ENCODE peak calls at places on chromosomes 6 and 20, in four cellular contexts. One of them, this sample, is unnamed.

GRCh38 chr20:728022-728944 is 40.0 kb downstream of the SLC52A3 start:
- DNase-seq in activated T-helper 1 cell treated with anti-CD3 and anti-CD28 coated beads, Interleukin-12 subunit alpha, Interleukin-12 subunit beta, Interleukin-2, Interleukin-4 antibody, amounts not matched to agents 30 ng/mL and 10 ng/mL and 1 ng/mL, durations not matched to agents 14 hours and 24 hours and 36 hours: peak
- DNase-seq in testis: peak
- DNase-seq in mammary epithelial cell: no peak
- DNase-seq in this sample: no peak

GRCh38 chr6:135909737-135910387 is 58.4 kb downstream of the PDE7B start:
- DNase-seq in testis: peak
- DNase-seq in activated T-helper 1 cell treated with anti-CD3 and anti-CD28 coated beads, Interleukin-12 subunit alpha, Interleukin-12 subunit beta, Interleukin-2, Interleukin-4 antibody, amounts not matched to agents 30 ng/mL and 10 ng/mL and 1 ng/mL, durations not matched to agents 14 hours and 24 hours and 36 hours: peak
- DNase-seq in mammary epithelial cell: peak
- DNase-seq in this sample: peak

GRCh38 chr6:106512048-106512957 is 117.0 kb downstream of the RTN4IP1 start:
- DNase-seq in mammary epithelial cell: peak
- DNase-seq in activated T-helper 1 cell treated with anti-CD3 and anti-CD28 coated beads, Interleukin-12 subunit alpha, Interleukin-12 subunit beta, Interleukin-2, Interleukin-4 antibody, amounts not matched to agents 30 ng/mL and 10 ng/mL and 1 ng/mL, durations not matched to agents 14 hours and 24 hours and 36 hours: peak
- DNase-seq in testis: peak
- DNase-seq in this sample: peak

GRCh38 chr6:166441641-166442078 is 58.9 kb upstream of the MPC1 start:
- DNase-seq in testis: no peak
- DNase-seq in mammary epithelial cell: no peak
- DNase-seq in activated T-helper 1 cell treated with anti-CD3 and anti-CD28 coated beads, Interleukin-12 subunit alpha, Interleukin-12 subunit beta, Interleukin-2, Interleukin-4 antibody, amounts not matched to agents 30 ng/mL and 10 ng/mL and 1 ng/mL, durations not matched to agents 14 hours and 24 hours and 36 hours: no peak
- DNase-seq in this sample: no peak

GRCh38 chr6:111980979-111981378 is 72.9 kb upstream of the CCN6 start:
- DNase-seq in activated T-helper 1 cell treated with anti-CD3 and anti-CD28 coated beads, Interleukin-12 subunit alpha, Interleukin-12 subunit beta, Interleukin-2, Interleukin-4 antibody, amounts not matched to agents 30 ng/mL and 10 ng/mL and 1 ng/mL, durations not matched to agents 14 hours and 24 hours and 36 hours: no peak
- DNase-seq in mammary epithelial cell: no peak
- DNase-seq in testis: peak
- DNase-seq in this sample: no peak

GRCh38 chr20:9161308-9161707 is 92.4 kb downstream of the PLCB4 start:
- DNase-seq in testis: no peak
- DNase-seq in mammary epithelial cell: no peak
- DNase-seq in activated T-helper 1 cell treated with anti-CD3 and anti-CD28 coated beads, Interleukin-12 subunit alpha, Interleukin-12 subunit beta, Interleukin-2, Interleukin-4 antibody, amounts not matched to agents 30 ng/mL and 10 ng/mL and 1 ng/mL, durations not matched to agents 14 hours and 24 hours and 36 hours: no peak
- DNase-seq in this sample: no peak

GRCh38 chr20:4006640-4007039 is 8.7 kb downstream of the RNF24 start:
- DNase-seq in testis: peak
- DNase-seq in mammary epithelial cell: no peak
- DNase-seq in activated T-helper 1 cell treated with anti-CD3 and anti-CD28 coated beads, Interleukin-12 subunit alpha, Interleukin-12 subunit beta, Interleukin-2, Interleukin-4 antibody, amounts not matched to agents 30 ng/mL and 10 ng/mL and 1 ng/mL, durations not matched to agents 14 hours and 24 hours and 36 hours: no peak
- DNase-seq in this sample: no peak

GRCh38 chr6:107655245-107655644 is 165.3 kb downstream of the SOBP start:
- DNase-seq in activated T-helper 1 cell treated with anti-CD3 and anti-CD28 coated beads, Interleukin-12 subunit alpha, Interleukin-12 subunit beta, Interleukin-2, Interleukin-4 antibody, amounts not matched to agents 30 ng/mL and 10 ng/mL and 1 ng/mL, durations not matched to agents 14 hours and 24 hours and 36 hours: no peak
- DNase-seq in mammary epithelial cell: no peak
- DNase-seq in testis: no peak
- DNase-seq in this sample: no peak

GRCh38 chr20:57395111-57395959 is 4.1 kb downstream of the RBM38 start:
- DNase-seq in testis: peak
- DNase-seq in mammary epithelial cell: peak
- DNase-seq in activated T-helper 1 cell treated with anti-CD3 and anti-CD28 coated beads, Interleukin-12 subunit alpha, Interleukin-12 subunit beta, Interleukin-2, Interleukin-4 antibody, amounts not matched to agents 30 ng/mL and 10 ng/mL and 1 ng/mL, durations not matched to agents 14 hours and 24 hours and 36 hours: no peak
- DNase-seq in this sample: no peak

GRCh38 chr6:146781836-146782235 is 183.1 kb downstream of the ADGB start:
- DNase-seq in activated T-helper 1 cell treated with anti-CD3 and anti-CD28 coated beads, Interleukin-12 subunit alpha, Interleukin-12 subunit beta, Interleukin-2, Interleukin-4 antibody, amounts not matched to agents 30 ng/mL and 10 ng/mL and 1 ng/mL, durations not matched to agents 14 hours and 24 hours and 36 hours: no peak
- DNase-seq in mammary epithelial cell: no peak
- DNase-seq in testis: no peak
- DNase-seq in this sample: no peak

GRCh38 chr6:100461273-100461919 is 3.3 kb downstream of the SIM1 start:
- DNase-seq in mammary epithelial cell: no peak
- DNase-seq in activated T-helper 1 cell treated with anti-CD3 and anti-CD28 coated beads, Interleukin-12 subunit alpha, Interleukin-12 subunit beta, Interleukin-2, Interleukin-4 antibody, amounts not matched to agents 30 ng/mL and 10 ng/mL and 1 ng/mL, durations not matched to agents 14 hours and 24 hours and 36 hours: no peak
- DNase-seq in testis: no peak
- DNase-seq in this sample: no peak

GRCh38 chr20:15278041-15278440 is 940.6 kb upstream of the FLRT3 start:
- DNase-seq in mammary epithelial cell: peak
- DNase-seq in activated T-helper 1 cell treated with anti-CD3 and anti-CD28 coated beads, Interleukin-12 subunit alpha, Interleukin-12 subunit beta, Interleukin-2, Interleukin-4 antibody, amounts not matched to agents 30 ng/mL and 10 ng/mL and 1 ng/mL, durations not matched to agents 14 hours and 24 hours and 36 hours: no peak
- DNase-seq in testis: no peak
- DNase-seq in this sample: no peak

GRCh38 chr20:54267510-54268003 is 59.7 kb downstream of the PFDN4 start:
- DNase-seq in testis: no peak
- DNase-seq in activated T-helper 1 cell treated with anti-CD3 and anti-CD28 coated beads, Interleukin-12 subunit alpha, Interleukin-12 subunit beta, Interleukin-2, Interleukin-4 antibody, amounts not matched to agents 30 ng/mL and 10 ng/mL and 1 ng/mL, durations not matched to agents 14 hours and 24 hours and 36 hours: no peak
- DNase-seq in mammary epithelial cell: peak
- DNase-seq in this sample: no peak

GRCh38 chr6:63640062-63640461 is 4.5 kb downstream of the PHF3 start:
- DNase-seq in testis: no peak
- DNase-seq in activated T-helper 1 cell treated with anti-CD3 and anti-CD28 coated beads, Interleukin-12 subunit alpha, Interleukin-12 subunit beta, Interleukin-2, Interleukin-4 antibody, amounts not matched to agents 30 ng/mL and 10 ng/mL and 1 ng/mL, durations not matched to agents 14 hours and 24 hours and 36 hours: no peak
- DNase-seq in mammary epithelial cell: peak
- DNase-seq in this sample: no peak

This sample was measured in NK-92 treated with Interleukin-12 subunit alpha and Interleukin-12 subunit beta, amount 100 ng/mL, for 24 hours.